ENCODE peak calls at places on chromosomes 13 and 19, in four cellular contexts. L, U, Z and C are unnamed samples.

GRCh38 chr13:45827318-45827717 is 24.2 kb downstream of the SIAH3 start:
- DNase-seq in L (no peak), Z (no peak), U (no peak), C (no peak)

GRCh38 chr13:48496796-48497195 is 36.1 kb downstream of the RCBTB2 start:
- DNase-seq in Z (no peak), U (no peak), L (no peak), C (no peak)

GRCh38 chr19:15680478-15680877 is 7.6 kb downstream of the CYP4F12 start:
- DNase-seq in Z (no peak), U (no peak), L (no peak), C (no peak)

GRCh38 chr13:101942038-101942437 is 459.8 kb downstream of the FGF14 start:
- DNase-seq in L (no peak), Z (no peak), U (no peak), C (no peak)

GRCh38 chr13:99124695-99125334 is 75.8 kb upstream of the UBAC2 start:
- DNase-seq in L (peak), Z (no peak), U (no peak), C (no peak)

GRCh38 chr19:53237114-53237777 is 17.4 kb downstream of the ZNF677 start:
- DNase-seq in U (no peak), L (no peak), Z (no peak), C (no peak)

GRCh38 chr13:93249259-93249917 is 22.8 kb downstream of the GPC6 start:
- DNase-seq in L (no peak), U (no peak), Z (no peak), C (no peak)

GRCh38 chr19:58450836-58451357 is 525 bp upstream of the ZNF324B start:
- DNase-seq in L (no peak), Z (no peak), U (no peak), C (no peak)

GRCh38 chr19:13554506-13555235 is 48.4 kb upstream of the CACNA1A start:
- DNase-seq in L (no peak), Z (no peak), U (no peak), C (no peak)

GRCh38 chr13:43141685-43142084 is 118.3 kb downstream of the DNAJC15 start:
- DNase-seq in U (peak), L (no peak), Z (no peak), C (no peak)

GRCh38 chr19:5313307-5313706 is 27.3 kb downstream of the PTPRS start:
- DNase-seq in U (no peak), L (no peak), Z (no peak), C (no peak)

GRCh38 chr13:113831061-113831460 is 32.8 kb downstream of the GAS6 start:
- DNase-seq in U (no peak), L (no peak), Z (no peak), C (no peak)

GRCh38 chr19:23116802-23117571 is at the start of gene ZNF730:
- DNase-seq in U (no peak), Z (no peak), L (peak), C (peak)

GRCh38 chr13:114047358-114047881 is 73.5 kb upstream of the C13orf46 start:
- DNase-seq in L (no peak), U (no peak), Z (no peak), C (peak)

GRCh38 chr13:44930907-44931676 is 58.2 kb downstream of the NUFIP1 start:
- DNase-seq in U (no peak), L (no peak), Z (no peak), C (no peak)

GRCh38 chr19:16197188-16197621 is 506 bp upstream of the AP1M1 start:
- DNase-seq in L (no peak), Z (no peak), U (no peak), C (no peak)

GRCh38 chr13:80132741-80133601 is 208.0 kb downstream of the SPRY2 start:
- DNase-seq in Z (no peak), L (no peak), U (peak), C (no peak)

GRCh38 chr19:28372800-28373199 is 840.2 kb downstream of the UQCRFS1 start:
- DNase-seq in Z (no peak), U (no peak), L (no peak), C (no peak)

GRCh38 chr13:59747529-59747928 is 416.2 kb downstream of the DIAPH3 start:
- DNase-seq in L (no peak), U (no peak), Z (no peak), C (peak)

GRCh38 chr13:109095126-109095525 is 465.7 kb downstream of the MYO16 start:
- DNase-seq in Z (no peak), U (no peak), L (no peak), C (no peak)

GRCh38 chr19:33727331-33728028 is 69.2 kb upstream of the KCTD15 start:
- DNase-seq in U (no peak), L (no peak), Z (no peak), C (no peak)

GRCh38 chr19:14450168-14450874 is 17.2 kb downstream of the PKN1 start:
- DNase-seq in L (peak), U (no peak), Z (peak), C (peak)

GRCh38 chr13:93559718-93560117 is 333.1 kb downstream of the GPC6 start:
- DNase-seq in L (no peak), Z (no peak), U (no peak), C (no peak)

GRCh38 chr19:35229601-35230000 is 1.1 kb upstream of the FAM187B start:
- DNase-seq in L (no peak), Z (no peak), U (peak), C (no peak)

GRCh38 chr13:113144255-113144629 is 14.2 kb upstream of the PROZ start:
- DNase-seq in Z (no peak), U (no peak), L (no peak), C (no peak)

GRCh38 chr19:33887891-33888290 is 91.2 kb downstream of the KCTD15 start:
- DNase-seq in L (no peak), U (no peak), Z (no peak), C (no peak)

GRCh38 chr13:50531917-50532899 is 311.3 kb downstream of the DLEU7 start:
- DNase-seq in Z (no peak), L (no peak), U (no peak), C (no peak)

GRCh38 chr13:113759525-113760137 is 605 bp downstream of the TMEM255B start:
- DNase-seq in Z (no peak), U (peak), L (no peak), C (no peak)